ENCODE peak calls at places on chromosomes 11 and 22, in five cellular contexts. One of them, this sample, is unnamed.

GRCh38 chr22:40512426-40513136 is 123.9 kb downstream of the MRTFA start:
- DNase-seq in AG04450: peak; percentile 93
- DNase-seq in lung: no peak
- DNase-seq in H4: peak; percentile 96
- DNase-seq in NCI-H1092: no peak
- DNase-seq in this sample: no peak

GRCh38 chr11:58741127-58741526 is 9.4 kb upstream of the GLYAT start:
- DNase-seq in H4: no peak
- DNase-seq in NCI-H1092: no peak
- DNase-seq in lung: no peak
- DNase-seq in AG04450: no peak
- DNase-seq in this sample: no peak

GRCh38 chr11:67820079-67820478 is 145.7 kb upstream of the ALDH3B2 start:
- DNase-seq in lung: no peak
- DNase-seq in NCI-H1092: no peak
- DNase-seq in AG04450: no peak
- DNase-seq in H4: no peak
- DNase-seq in this sample: no peak

GRCh38 chr11:117843666-117844484 is 19.3 kb upstream of the FXYD2 start:
- DNase-seq in AG04450: peak; percentile 20
- DNase-seq in H4: peak; percentile 48
- DNase-seq in lung: peak; percentile 84
- DNase-seq in NCI-H1092: peak; percentile 70
- DNase-seq in this sample: peak; percentile 49

GRCh38 chr11:34810107-34810562 is 106.0 kb downstream of the APIP start:
- DNase-seq in NCI-H1092: no peak
- DNase-seq in lung: no peak
- DNase-seq in AG04450: no peak
- DNase-seq in H4: no peak
- DNase-seq in this sample: no peak

GRCh38 chr11:116696381-116696941 is 76.3 kb downstream of the BUD13 start:
- DNase-seq in NCI-H1092: peak; percentile 38
- DNase-seq in H4: peak; percentile 74
- DNase-seq in lung: no peak
- DNase-seq in AG04450: no peak
- DNase-seq in this sample: no peak

GRCh38 chr22:41917906-41918791 is 3.3 kb upstream of the SHISA8 start:
- DNase-seq in NCI-H1092: peak; percentile 24
- DNase-seq in lung: no peak
- DNase-seq in H4: peak; percentile 44
- DNase-seq in AG04450: no peak
- DNase-seq in this sample: peak; percentile 44

GRCh38 chr11:121237686-121238658 is 54.6 kb upstream of the SC5D start:
- DNase-seq in AG04450: no peak
- DNase-seq in NCI-H1092: no peak
- DNase-seq in H4: peak; percentile 44
- DNase-seq in lung: no peak
- DNase-seq in this sample: peak; percentile 23

GRCh38 chr11:57458410-57459111 is 1.8 kb upstream of the RTN4RL2 start:
- DNase-seq in H4: no peak
- DNase-seq in AG04450: no peak
- DNase-seq in lung: no peak
- DNase-seq in NCI-H1092: no peak
- DNase-seq in this sample: peak; percentile 56

GRCh38 chr11:1757861-1758610 is 5.7 kb downstream of the CTSD start:
- DNase-seq in lung: no peak
- DNase-seq in H4: no peak
- DNase-seq in AG04450: no peak
- DNase-seq in NCI-H1092: no peak
- DNase-seq in this sample: no peak

GRCh38 chr11:30424851-30425250 is 101.9 kb downstream of the ARL14EP start:
- DNase-seq in lung: no peak
- DNase-seq in H4: no peak
- DNase-seq in NCI-H1092: no peak
- DNase-seq in AG04450: no peak
- DNase-seq in this sample: no peak

GRCh38 chr11:70153133-70153727 is 49.9 kb upstream of the FADD start:
- DNase-seq in lung: no peak
- DNase-seq in H4: no peak
- DNase-seq in AG04450: no peak
- DNase-seq in NCI-H1092: no peak
- DNase-seq in this sample: no peak

GRCh38 chr11:8566613-8567210 is 27.3 kb downstream of the STK33 start:
- DNase-seq in AG04450: no peak
- DNase-seq in NCI-H1092: peak; percentile 48
- DNase-seq in lung: no peak
- DNase-seq in H4: peak; percentile 26
- DNase-seq in this sample: peak; percentile 43

GRCh38 chr11:124867700-124868099 is 2.5 kb downstream of the ROBO3 start:
- DNase-seq in H4: no peak
- DNase-seq in AG04450: no peak
- DNase-seq in lung: no peak
- DNase-seq in NCI-H1092: peak; percentile 58
- DNase-seq in this sample: peak; percentile 26

GRCh38 chr11:118258410-118258809 is 5.7 kb downstream of the MPZL2 start:
- DNase-seq in lung: no peak
- DNase-seq in H4: no peak
- DNase-seq in AG04450: no peak
- DNase-seq in NCI-H1092: no peak
- DNase-seq in this sample: no peak

GRCh38 chr11:70466596-70466995 is 68.3 kb downstream of the CTTN start:
- DNase-seq in H4: no peak
- DNase-seq in lung: no peak
- DNase-seq in NCI-H1092: no peak
- DNase-seq in AG04450: no peak
- DNase-seq in this sample: no peak

GRCh38 chr11:34029176-34029575 is 22.4 kb upstream of the CAPRIN1 start:
- DNase-seq in lung: no peak
- DNase-seq in NCI-H1092: no peak
- DNase-seq in AG04450: no peak
- DNase-seq in H4: no peak
- DNase-seq in this sample: no peak

GRCh38 chr11:34028407-34028804 is 23.1 kb upstream of the CAPRIN1 start:
- DNase-seq in H4: no peak
- DNase-seq in NCI-H1092: no peak
- DNase-seq in AG04450: no peak
- DNase-seq in lung: no peak
- DNase-seq in this sample: no peak

GRCh38 chr11:75077316-75077715 is 19.4 kb downstream of the OR2AT4 start:
- DNase-seq in AG04450: no peak
- DNase-seq in lung: no peak
- DNase-seq in NCI-H1092: no peak
- DNase-seq in H4: no peak
- DNase-seq in this sample: no peak

This sample was measured in COR-L47.